ENCODE peak calls at places on chromosomes 4 and X, in seven cellular contexts. X is cardiac fibroblast; S is MG63; Y is AG10803; U is MM.1S; P is effector memory CD4-positive, alpha-beta T cell; F is lower lobe of right lung. Q is an unnamed sample.
A peak's percentile ranks its signal among the peaks of the same experiment; 100 is the strongest.

GRCh38 chr4:76748649-76749048 is 149.3 kb downstream of the SOWAHB start:
- DNase-seq in S (no peak), U (peak; percentile 21), X (peak; percentile 50), F (no peak), Y (peak; percentile 30), P (no peak), Q (no peak)

GRCh38 chrX:23756165-23756564 is 13.1 kb upstream of the ACOT9 start:
- DNase-seq in F (peak; percentile 49), U (peak; percentile 62), S (peak; percentile 36), Y (peak; percentile 44), X (peak; percentile 65), P (peak; percentile 25), Q (no peak)

GRCh38 chrX:47250017-47250347 is 17.2 kb downstream of the USP11 start:
- DNase-seq in U (no peak), Y (no peak), F (no peak), P (no peak), X (no peak), S (no peak), Q (no peak)

GRCh38 chrX:109360301-109360700 is 121.6 kb downstream of the GUCY2F start:
- DNase-seq in P (no peak), X (no peak), F (no peak), Y (no peak), U (no peak), S (no peak), Q (no peak)

GRCh38 chrX:22060451-22060940 is 28.4 kb downstream of the PHEX start:
- DNase-seq in P (no peak), X (peak; percentile 48), S (no peak), Y (peak; percentile 31), F (no peak), U (no peak), Q (no peak)

GRCh38 chrX:44223150-44223549 is 120.3 kb downstream of the EFHC2 start:
- DNase-seq in P (no peak), S (peak; percentile 72), U (no peak), F (no peak), X (peak; percentile 34), Y (peak; percentile 42), Q (no peak)

GRCh38 chr4:12968345-12968744 is 515.8 kb downstream of the RAB28 start:
- DNase-seq in P (no peak), F (no peak), X (no peak), Y (no peak), S (no peak), U (no peak), Q (no peak)

GRCh38 chrX:100745205-100745604 is 13.3 kb upstream of the SYTL4 start:
- DNase-seq in S (no peak), P (no peak), Y (no peak), U (no peak), F (no peak), X (no peak), Q (no peak)

GRCh38 chr4:53508446-53508845 is 82.8 kb downstream of the LNX1 start:
- DNase-seq in F (no peak), Y (peak; percentile 76), S (peak; percentile 80), U (no peak), P (no peak), X (peak; percentile 80), Q (no peak)

GRCh38 chrX:68180501-68181061 is 252.7 kb downstream of the OPHN1 start:
- DNase-seq in P (no peak), Y (no peak), X (no peak), S (no peak), U (no peak), F (no peak), Q (no peak)

GRCh38 chrX:22278375-22278774 is 5.7 kb downstream of the CBLL2 start:
- DNase-seq in P (no peak), F (no peak), U (no peak), S (no peak), Y (no peak), X (peak; percentile 0), Q (no peak)

GRCh38 chr4:112277705-112278448 is 7.8 kb downstream of the TIFA start:
- DNase-seq in X (no peak), P (no peak), F (no peak), U (no peak), Y (no peak), S (no peak), Q (no peak)

GRCh38 chr4:168318266-168318895 is at the start of gene DDX60:
- DNase-seq in S (peak; percentile 75), P (peak; percentile 72), Y (peak; percentile 66), U (peak; percentile 96), X (peak; percentile 80), F (peak; percentile 85), Q (no peak)
- H3K4me3 ChIP-seq in S (peak within 1 kb of the TSS; percentile 91), P (peak within 1 kb of the TSS; percentile 93), Y (peak within 1 kb of the TSS; percentile 90), U (peak within 1 kb of the TSS; percentile 72), X (peak within 1 kb of the TSS; percentile 86), F (peak within 1 kb of the TSS; percentile 85), Q (peak within 1 kb of the TSS; percentile 90)

DNA sequence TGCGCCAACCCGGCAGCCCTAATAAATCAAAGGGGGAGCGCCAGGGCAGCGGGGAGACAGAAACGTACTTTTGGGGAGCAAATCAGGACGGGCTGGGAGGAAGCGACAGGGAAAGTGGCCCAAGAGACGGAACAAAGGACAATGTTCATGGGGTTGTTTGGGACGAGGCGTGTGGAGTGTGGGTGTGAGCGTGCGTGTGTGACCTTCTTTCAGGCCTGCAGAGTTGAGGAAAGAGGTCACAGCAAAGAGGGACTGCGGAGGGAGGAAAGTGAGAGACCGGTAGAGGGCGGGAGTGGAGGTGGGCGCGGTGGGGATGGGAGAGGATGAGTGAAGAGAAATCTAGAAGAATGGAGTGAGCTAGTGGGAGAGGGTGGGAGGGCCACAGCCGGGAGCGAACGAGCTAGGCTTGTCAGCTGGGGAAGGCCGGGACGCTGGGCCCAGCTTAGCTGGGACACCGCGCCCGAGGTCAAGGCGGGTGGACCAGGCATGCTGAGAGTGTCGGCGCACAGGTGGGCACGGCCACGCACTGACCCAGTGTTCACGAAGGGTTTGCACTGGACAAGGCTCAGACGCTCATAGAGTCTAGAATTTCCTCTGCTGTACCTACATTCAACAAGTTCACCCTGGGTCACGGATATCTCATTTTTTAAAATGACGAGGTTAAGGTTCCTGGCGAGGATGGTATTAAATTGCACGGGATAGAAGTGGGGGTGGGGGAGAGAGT is 14.7 kb upstream of the PITX2 start:
- DNase-seq in F (no peak), U (no peak), X (no peak), S (no peak), Y (peak; percentile 15), P (no peak), Q (no peak)
- H3K4me3 ChIP-seq in F (no peak overlapping the region), U (no peak overlapping the region), X (peak overlapping the region; percentile 19), S (peak overlapping the region; percentile 44), Y (peak overlapping the region; percentile 81), P (no peak overlapping the region), Q (peak overlapping the region; percentile 29)

DNA sequence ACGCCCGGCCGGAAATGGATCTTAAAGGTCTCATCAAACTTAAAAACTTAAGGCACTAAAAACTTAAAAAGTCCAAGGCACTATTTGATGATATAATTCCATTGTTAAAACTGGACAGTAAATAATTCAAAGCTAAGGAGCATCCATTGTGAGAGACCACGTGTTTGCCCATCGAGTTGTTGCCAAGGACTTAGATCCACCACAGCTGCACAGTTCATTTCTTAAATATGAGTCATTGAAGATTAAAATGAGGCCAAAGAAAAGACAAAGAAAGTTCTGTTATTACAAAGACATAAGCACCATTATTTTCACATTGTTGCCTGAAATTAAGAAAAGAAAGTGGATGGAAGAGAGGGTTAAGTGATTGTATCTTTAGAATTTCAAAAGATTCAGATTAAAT is 411.5 kb upstream of the FTHL17 start:
- DNase-seq in Y (peak; percentile 63), X (peak; percentile 86), P (no peak), F (no peak), S (peak; percentile 48), U (no peak), Q (no peak)
- H3K4me3 ChIP-seq in Y (no peak overlapping the region), X (no peak overlapping the region), P (no peak overlapping the region), F (no peak overlapping the region), S (no peak overlapping the region), U (no peak overlapping the region), Q (no peak overlapping the region)

DNA sequence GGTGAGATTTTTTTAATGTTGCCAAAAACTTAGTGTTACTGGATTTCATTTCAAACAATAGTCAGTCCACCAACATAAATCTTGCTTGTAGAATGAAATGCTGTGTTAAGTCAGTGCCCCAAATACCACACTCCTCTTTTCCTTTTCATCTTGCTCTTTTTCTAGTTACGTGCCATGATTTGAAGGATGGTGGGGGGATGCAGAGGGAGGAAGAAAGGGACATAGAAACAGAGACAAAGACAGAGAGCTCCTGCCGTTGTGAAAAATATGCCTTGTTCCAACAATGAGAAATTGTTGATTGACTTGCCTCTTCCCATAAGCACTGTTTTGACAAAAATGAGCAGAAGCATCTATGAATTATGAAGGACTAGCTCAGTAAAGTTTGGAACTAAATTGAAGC is 111.8 kb upstream of the PTPN13 start:
- DNase-seq in Y (no peak), U (no peak), X (no peak), P (no peak), F (no peak), S (no peak), Q (no peak)
- H3K4me3 ChIP-seq in Y (no peak overlapping the region), U (no peak overlapping the region), X (no peak overlapping the region), P (no peak overlapping the region), F (no peak overlapping the region), S (no peak overlapping the region), Q (no peak overlapping the region)

GRCh38 chr4:7910721-7911015 is 29.0 kb downstream of the AFAP1 start:
- DNase-seq in X (no peak), P (no peak), F (no peak), U (no peak), Y (no peak), S (no peak), Q (no peak)
- H3K4me3 ChIP-seq in X (no peak overlapping the region), P (no peak overlapping the region), F (peak overlapping the region; percentile 13), U (no peak overlapping the region), Y (peak overlapping the region; percentile 54), S (no peak overlapping the region), Q (no peak overlapping the region)

GRCh38 chr4:181752516-181752915 is 490.7 kb upstream of the TENM3 start:
- DNase-seq in P (no peak), X (no peak), U (peak; percentile 73), S (no peak), Y (no peak), F (no peak), Q (no peak)
- H3K4me3 ChIP-seq in P (no peak overlapping the region), X (no peak overlapping the region), U (peak overlapping the region; percentile 47), S (no peak overlapping the region), Y (no peak overlapping the region), F (no peak overlapping the region), Q (no peak overlapping the region)

DNA sequence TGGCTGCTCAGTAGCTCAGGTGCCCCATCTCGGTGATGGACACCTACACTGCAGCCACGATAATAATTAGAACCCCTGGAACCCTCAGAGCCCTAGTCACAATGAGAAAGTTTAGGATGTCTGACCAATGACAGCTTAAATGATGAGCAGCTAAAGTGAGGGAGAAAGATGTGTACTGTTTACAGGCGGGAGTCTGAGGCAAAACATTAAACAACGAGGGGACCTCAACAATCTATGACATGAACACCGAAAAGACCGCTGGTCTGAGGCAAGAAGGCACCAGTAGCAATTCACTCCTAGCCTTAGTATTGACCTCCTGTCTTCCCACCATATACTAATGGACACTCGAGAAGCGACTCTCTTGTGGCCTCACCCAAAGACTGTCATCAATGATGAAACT is 369.5 kb upstream of the SMIM31 start:
- DNase-seq in U (no peak), X (no peak), P (no peak), F (no peak), Y (no peak), S (no peak), Q (no peak)
- H3K4me3 ChIP-seq in U (no peak overlapping the region), X (no peak overlapping the region), P (no peak overlapping the region), F (no peak overlapping the region), Y (no peak overlapping the region), S (peak overlapping the region; percentile 63), Q (no peak overlapping the region)